ENCODE peak calls at places on chromosome 16, in six cellular contexts. H, B, X, F, Z and L are unnamed samples.

GRCh38 chr16:3780570-3780969 is 63.2 kb upstream of the TRAP1 start:
- DNase-seq in B (no peak), F (no peak), H (peak), X (no peak), Z (peak), L (no peak)

GRCh38 chr16:86762035-86762550 is 183.7 kb downstream of the FOXL1 start:
- DNase-seq in H (no peak), B (no peak), X (no peak), Z (no peak), F (no peak), L (no peak)

GRCh38 chr16:88452485-88453216 is 429 bp upstream of the ZFPM1 start:
- DNase-seq in F (peak), Z (peak), H (peak), B (peak), X (peak), L (peak)

GRCh38 chr16:23302045-23302956 is at the start of gene SCNN1B:
- DNase-seq in B (peak), X (no peak), H (no peak), Z (no peak), F (peak), L (no peak)

GRCh38 chr16:88566158-88566557 is 4.0 kb upstream of the ZC3H18 start:
- DNase-seq in F (no peak), B (peak), H (peak), Z (peak), X (no peak), L (no peak)

GRCh38 chr16:17235147-17235817 is 235.5 kb downstream of the XYLT1 start:
- DNase-seq in Z (no peak), X (no peak), B (no peak), H (no peak), F (no peak), L (no peak)

GRCh38 chr16:80403871-80404270 is 136.9 kb upstream of the DYNLRB2 start:
- DNase-seq in X (no peak), B (no peak), Z (no peak), H (no peak), F (no peak), L (no peak)

GRCh38 chr16:31354394-31355291 is at the start of gene ITGAX:
- DNase-seq in F (peak), B (no peak), Z (no peak), X (no peak), H (peak), L (peak)

GRCh38 chr16:21338537-21339268 is 60.6 kb upstream of the CRYM start:
- DNase-seq in B (no peak), H (no peak), F (no peak), Z (no peak), X (no peak), L (no peak)

GRCh38 chr16:13702614-13703013 is 217.3 kb upstream of the ERCC4 start:
- DNase-seq in Z (no peak), F (no peak), X (no peak), B (no peak), H (no peak), L (no peak)

GRCh38 chr16:47916266-47916665 is 239.5 kb downstream of the ABCC12 start:
- DNase-seq in H (peak), Z (peak), F (no peak), B (no peak), X (no peak), L (no peak)

GRCh38 chr16:12543700-12544476 is 259.8 kb downstream of the CPPED1 start:
- DNase-seq in Z (no peak), F (no peak), H (no peak), B (no peak), X (no peak), L (no peak)

GRCh38 chr16:88706965-88707871 is 915 bp downstream of the CTU2 start:
- DNase-seq in X (no peak), H (no peak), F (no peak), B (no peak), Z (peak), L (no peak)

GRCh38 chr16:68417711-68418301 is 30.5 kb downstream of the SMPD3 start:
- DNase-seq in X (no peak), Z (no peak), H (no peak), B (no peak), F (no peak), L (peak)

GRCh38 chr16:28609631-28610594 is at the start of gene SULT1A1:
- DNase-seq in B (no peak), Z (no peak), X (no peak), F (peak), H (no peak), L (peak)

GRCh38 chr16:65704866-65705265 is 583.0 kb upstream of the CDH11 start:
- DNase-seq in F (no peak), Z (no peak), X (no peak), B (no peak), H (no peak), L (no peak)

GRCh38 chr16:28537964-28538732 is 626 bp downstream of the NUPR1 start:
- DNase-seq in X (no peak), B (no peak), H (no peak), F (no peak), Z (no peak), L (no peak)

DNA sequence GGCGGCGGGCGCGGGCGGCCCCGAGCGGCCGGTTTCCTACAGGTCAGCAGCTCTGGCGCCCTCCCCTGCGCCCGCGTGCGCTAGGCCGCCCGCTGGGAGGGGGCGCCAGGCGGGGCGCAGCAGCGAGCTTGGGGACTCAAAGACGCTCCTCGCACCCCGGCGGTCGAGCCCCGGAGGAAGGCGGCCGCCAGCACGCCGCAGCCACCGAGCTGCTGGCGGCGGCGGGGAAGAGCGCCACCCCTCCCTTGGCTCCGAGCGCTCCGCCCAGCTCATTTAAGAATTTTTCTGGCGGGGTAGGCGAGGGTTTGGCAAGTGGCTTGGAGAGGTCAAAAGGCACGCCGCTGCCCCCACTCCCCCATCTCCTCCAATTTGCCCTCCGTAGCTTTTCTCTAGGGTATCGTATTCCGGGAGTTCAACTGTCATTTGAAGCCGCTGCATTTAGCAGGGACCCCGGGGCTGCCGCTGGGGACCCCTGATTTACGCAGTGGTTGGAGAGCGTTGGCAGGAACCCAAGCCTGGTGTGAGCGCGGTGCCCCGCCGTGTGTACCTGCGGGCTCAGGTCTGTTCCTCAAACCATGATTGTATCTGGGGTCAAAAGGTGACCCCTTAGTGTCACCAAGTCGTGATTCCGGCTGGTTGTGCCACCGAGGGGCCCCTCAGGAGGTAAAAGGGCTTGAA is 59.5 kb upstream of the GSE1 start:
- DNase-seq in X (no peak), B (peak), F (peak), H (peak), Z (peak), L (peak)
- H2BK120ac ChIP-seq in X (peak), B (no peak), F (no peak), H (peak), Z (peak), L (peak)

GRCh38 chr16:24598777-24599437 is 59.5 kb downstream of the RBBP6 start:
- DNase-seq in X (no peak), H (no peak), F (no peak), B (no peak), Z (no peak), L (no peak)
- H3K14ac ChIP-seq in X (no peak), H (no peak), F (no peak), B (no peak), Z (no peak), L (no peak)

GRCh38 chr16:56861756-56862155 is 3.3 kb upstream of the SLC12A3 start:
- DNase-seq in X (no peak), F (no peak), B (no peak), Z (no peak), H (no peak), L (no peak)
- H2BK120ac ChIP-seq in X (no peak), F (no peak), B (no peak), Z (no peak), H (no peak), L (no peak)

GRCh38 chr16:64215730-64216129 is 906.1 kb downstream of the CDH11 start:
- DNase-seq in B (no peak), Z (no peak), H (no peak), F (no peak), X (no peak), L (no peak)

GRCh38 chr16:64206877-64207276 is 915.0 kb downstream of the CDH11 start:
- DNase-seq in X (no peak), H (peak), F (no peak), B (no peak), Z (no peak), L (no peak)

DNA sequence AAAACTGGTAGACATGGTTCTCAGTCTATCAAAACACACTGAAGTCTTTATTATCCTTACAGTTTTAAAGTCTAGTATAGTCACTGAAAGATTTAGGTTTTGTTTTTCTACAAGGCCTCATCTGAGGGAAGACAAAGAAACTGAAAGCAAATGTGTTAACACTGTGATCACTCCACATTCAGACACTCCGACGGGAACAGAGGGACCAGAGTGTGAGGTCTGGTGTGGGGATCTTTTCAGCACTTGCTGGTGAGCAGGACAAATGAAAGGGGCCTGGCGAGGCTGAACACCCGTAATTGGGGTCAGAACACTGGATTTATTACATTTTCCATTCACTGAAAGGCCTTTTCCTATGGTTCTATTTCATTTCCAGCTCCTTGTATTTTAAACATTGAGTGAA is 910.6 kb downstream of the CDH11 start:
- DNase-seq in B (no peak), X (no peak), F (no peak), Z (peak), H (no peak), L (no peak)
- H3K14ac ChIP-seq in B (no peak), X (no peak), F (no peak), Z (no peak), H (no peak), L (no peak)

GRCh38 chr16:11104168-11105037 is 151.6 kb downstream of the SOCS1 start:
- DNase-seq in H (no peak), X (no peak), B (no peak), F (no peak), Z (no peak), L (no peak)

GRCh38 chr16:11107781-11108465 is 148.1 kb downstream of the SOCS1 start:
- DNase-seq in H (peak), F (no peak), X (no peak), Z (peak), B (no peak), L (no peak)

GRCh38 chr16:11102523-11102898 is 153.5 kb downstream of the SOCS1 start:
- DNase-seq in F (no peak), X (no peak), Z (no peak), H (no peak), B (no peak), L (no peak)

GRCh38 chr16:11106726-11107125 is 149.3 kb downstream of the SOCS1 start:
- DNase-seq in B (no peak), H (no peak), Z (no peak), X (no peak), F (no peak), L (no peak)

DNA sequence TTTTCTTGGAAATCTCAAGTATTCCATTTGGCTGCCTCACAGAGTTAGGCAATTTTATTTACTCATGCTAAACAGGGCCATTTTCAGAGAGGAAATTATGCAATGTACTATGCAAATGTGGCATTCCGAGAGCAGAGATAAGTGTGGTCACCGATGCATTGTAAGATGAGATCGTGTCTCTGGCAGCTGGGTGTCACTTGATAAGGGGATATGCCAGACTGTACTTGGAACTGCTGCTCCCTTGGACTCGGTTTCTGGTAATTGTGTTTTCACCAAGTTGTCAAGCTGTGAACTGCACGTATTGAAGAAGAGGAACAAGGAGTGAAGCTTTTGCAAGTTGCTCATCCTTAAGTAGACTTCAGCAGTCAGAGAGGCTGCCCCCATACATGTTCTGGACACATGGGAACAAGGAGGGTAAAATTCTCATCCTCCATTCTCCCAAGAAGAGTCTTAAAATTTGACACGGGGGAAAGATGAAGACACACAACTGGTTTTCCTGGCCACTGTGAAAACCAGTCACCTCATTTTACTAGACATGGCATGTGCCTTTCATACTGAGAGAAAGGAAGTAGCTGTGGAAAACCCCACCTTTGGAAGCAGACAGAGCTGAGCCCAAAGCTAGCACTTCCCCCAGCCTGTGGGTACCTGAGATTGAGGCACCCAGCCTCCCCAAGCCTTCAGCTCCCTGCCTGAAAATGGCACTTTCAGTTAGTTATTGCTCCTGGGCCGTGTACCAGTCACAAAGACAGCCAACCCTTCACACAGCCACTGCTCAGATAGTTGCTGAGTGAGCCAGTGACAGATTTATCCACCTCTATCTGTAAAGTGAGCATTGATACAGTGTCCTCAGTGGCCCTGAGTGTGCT is 150.7 kb downstream of the SOCS1 start:
- DNase-seq in H (peak), F (no peak), B (no peak), X (no peak), Z (peak), L (peak)
- H2BK120ac ChIP-seq in H (peak), F (no peak), B (no peak), X (no peak), Z (peak), L (no peak)

GRCh38 chr16:58418026-58418425 is 25.8 kb downstream of the GINS3 start:
- DNase-seq in H (no peak), Z (no peak), B (no peak), F (no peak), X (no peak), L (no peak)
- H3K14ac ChIP-seq in H (no peak), Z (no peak), B (no peak), F (no peak), X (no peak), L (no peak)